ENCODE peak calls at places on chromosomes 4 and X, in nine cellular contexts. Q, W, M, Z, T, V, E, A and J are unnamed samples.

GRCh38 chr4:4402966-4403365 is 16.1 kb downstream of the NSG1 start:
- DNase-seq in V (no peak), A (no peak), Z (no peak), M (no peak), W (no peak), E (no peak), Q (no peak), T (no peak), J (no peak)

GRCh38 chrX:103879339-103879738 is 47.3 kb upstream of the RAB9B start:
- DNase-seq in E (peak), A (peak), Z (no peak), M (peak), W (no peak), T (no peak), V (no peak), Q (no peak), J (no peak)

GRCh38 chr4:101252721-101253120 is 94.6 kb downstream of the PPP3CA start:
- DNase-seq in V (no peak), A (peak), W (no peak), E (peak), T (no peak), Z (no peak), M (peak), Q (no peak), J (no peak)

GRCh38 chrX:140389331-140389730 is 115.5 kb downstream of the SOX3 start:
- DNase-seq in T (no peak), Q (no peak), V (no peak), M (no peak), Z (no peak), E (no peak), A (no peak), W (peak), J (no peak)

GRCh38 chr4:163279713-163280112 is 52.7 kb downstream of the NPY1R start:
- DNase-seq in A (no peak), W (no peak), Z (no peak), V (no peak), T (no peak), M (no peak), Q (no peak), E (no peak), J (no peak)

GRCh38 chrX:72348247-72348979 is 42.7 kb upstream of the CITED1 start:
- DNase-seq in M (no peak), A (no peak), T (no peak), E (no peak), W (no peak), V (no peak), Q (no peak), Z (no peak), J (no peak)

GRCh38 chrX:1246816-1247215 is 21.8 kb upstream of the CSF2RA start:
- DNase-seq in M (peak), Q (peak), W (peak), A (peak), V (no peak), E (peak), Z (peak), T (peak), J (no peak)

GRCh38 chr4:1601533-1601835 is 82.6 kb downstream of the FAM53A start:
- DNase-seq in Q (no peak), V (no peak), E (no peak), T (no peak), W (no peak), Z (peak), M (no peak), A (no peak), J (no peak)

DNA sequence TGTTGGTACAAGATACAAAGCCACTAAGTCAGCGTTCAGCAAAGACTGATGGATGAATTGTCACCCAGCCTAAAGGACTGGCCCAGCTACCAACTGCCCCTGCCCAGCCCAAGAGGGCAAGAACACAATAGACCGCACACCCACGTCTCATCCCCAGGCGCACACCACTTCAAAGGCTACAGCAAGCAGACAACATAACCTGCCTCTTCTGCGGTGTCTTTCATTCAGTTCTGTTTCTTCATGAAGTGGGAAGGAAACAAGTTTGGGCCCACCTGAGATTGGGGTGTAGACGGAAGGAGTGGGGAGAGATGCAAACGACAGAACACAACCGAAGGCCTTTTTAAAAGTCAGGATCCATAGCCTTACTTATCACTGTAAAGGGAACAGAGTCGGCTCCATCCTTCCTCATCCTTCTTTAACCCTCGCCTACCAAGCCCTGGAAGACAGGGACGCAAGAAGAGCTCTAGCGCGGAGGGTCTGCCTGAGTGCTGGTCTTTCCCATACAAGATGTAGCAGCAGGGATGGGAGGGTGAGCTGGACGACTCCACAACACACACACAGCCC is 691 bp downstream of the SCARB2 start:
- DNase-seq in E (peak), A (peak), M (peak), W (no peak), Q (peak), Z (no peak), T (no peak), V (no peak), J (no peak)
- H3K4me3 ChIP-seq in E (peak), A (peak), M (peak), W (peak), Q (peak), Z (peak), T (peak), V (peak), J (peak)

GRCh38 chrX:118853596-118853995 is 30.0 kb downstream of the ZCCHC12 start:
- DNase-seq in Q (no peak), V (no peak), A (no peak), W (no peak), E (no peak), Z (no peak), M (no peak), T (no peak), J (no peak)

GRCh38 chrX:118847676-118848075 is 24.1 kb downstream of the ZCCHC12 start:
- DNase-seq in W (no peak), Z (no peak), Q (peak), T (no peak), V (no peak), E (peak), M (peak), A (peak), J (peak)
- TF ChIP-seq CTCF in W (peak), Z (peak), Q (peak), T (peak), V (no peak), E (peak), M (peak), A (peak), J (peak)

GRCh38 chrX:138058931-138059330 is 493.0 kb downstream of the ZIC3 start:
- DNase-seq in W (no peak), Z (no peak), Q (no peak), M (no peak), V (no peak), E (no peak), T (no peak), A (no peak), J (no peak)

GRCh38 chrX:138057883-138058282 is 492.0 kb downstream of the ZIC3 start:
- DNase-seq in E (no peak), V (no peak), M (no peak), T (no peak), A (no peak), Z (no peak), W (no peak), Q (no peak), J (no peak)
- H3K4me3 ChIP-seq in E (no peak), V (no peak), M (no peak), T (no peak), A (no peak), Z (no peak), W (no peak), Q (no peak), J (no peak)

GRCh38 chrX:109384569-109385174 is 97.2 kb downstream of the GUCY2F start:
- DNase-seq in Q (no peak), V (no peak), E (peak), Z (no peak), A (peak), W (no peak), T (no peak), M (peak), J (no peak)
- TF ChIP-seq CTCF in Q (peak), V (no peak), E (peak), Z (peak), A (peak), W (peak), T (no peak), M (peak), J (peak)